ENCODE peak calls at places on chromosome 22, in five cellular contexts. R is left ventricle myocardium inferior, H is lung, U is mammary epithelial cell, W is aorta. I is an unnamed sample. For H3K9me3, the result is how much of the 10 kb centered on the place peaks cover.

GRCh38 chr22:26483043-26483438 is 542 bp downstream of the HPS4 start:
- DNase-seq in R (no peak), H (no peak), U (no peak), W (no peak), I (no peak)

GRCh38 chr22:43862074-43862881 is at the start of gene SULT4A1:
- DNase-seq in R (no peak), H (no peak), U (peak), W (peak), I (no peak)

GRCh38 chr22:42881982-42882656 is 25.0 kb upstream of the ARFGAP3 start:
- DNase-seq in R (no peak), H (no peak), U (no peak), W (no peak), I (no peak)

GRCh38 chr22:46065733-46066454 is 84.4 kb upstream of the PPARA start:
- DNase-seq in R (no peak), H (no peak), U (peak), W (no peak), I (no peak)

GRCh38 chr22:42662114-42663021 is 13.2 kb upstream of the CYB5R3 start:
- DNase-seq in R (peak), H (peak), U (peak), W (peak), I (no peak)

GRCh38 chr22:36773935-36774334 is 2.0 kb downstream of the IFT27 start:
- DNase-seq in R (no peak), H (no peak), U (peak), W (no peak), I (no peak)

GRCh38 chr22:44046485-44047141 is 22.5 kb downstream of the PARVB start:
- DNase-seq in R (peak), H (no peak), U (no peak), W (no peak), I (no peak)

GRCh38 chr22:32005453-32005852 is 37.6 kb upstream of the SLC5A1 start:
- DNase-seq in R (no peak), H (no peak), U (peak), W (no peak), I (no peak)

GRCh38 chr22:46052331-46052771 is 75.4 kb upstream of the WNT7B start:
- DNase-seq in R (peak), H (no peak), U (no peak), W (peak), I (peak)

GRCh38 chr22:29810156-29810555 is 27.9 kb downstream of the ASCC2 start:
- DNase-seq in R (no peak), H (no peak), U (no peak), W (no peak), I (no peak)

GRCh38 chr22:37806409-37807338 is 1.1 kb upstream of the GCAT start:
- DNase-seq in R (no peak), H (no peak), U (peak), W (no peak), I (no peak)

GRCh38 chr22:49328076-49328475 is 499.6 kb downstream of the BRD1 start:
- DNase-seq in R (no peak), H (no peak), U (no peak), W (peak), I (peak)
- H3K9me3 ChIP-seq in R (under half), H (under half), U (half or more), W (under half), I (under half)

GRCh38 chr22:47374901-47375575 is 612.6 kb downstream of the TBC1D22A start:
- DNase-seq in R (no peak), H (no peak), U (no peak), W (peak), I (peak)
- H3K9me3 ChIP-seq in R (under half), H (under half), U (under half), W (under half), I (under half)

DNA sequence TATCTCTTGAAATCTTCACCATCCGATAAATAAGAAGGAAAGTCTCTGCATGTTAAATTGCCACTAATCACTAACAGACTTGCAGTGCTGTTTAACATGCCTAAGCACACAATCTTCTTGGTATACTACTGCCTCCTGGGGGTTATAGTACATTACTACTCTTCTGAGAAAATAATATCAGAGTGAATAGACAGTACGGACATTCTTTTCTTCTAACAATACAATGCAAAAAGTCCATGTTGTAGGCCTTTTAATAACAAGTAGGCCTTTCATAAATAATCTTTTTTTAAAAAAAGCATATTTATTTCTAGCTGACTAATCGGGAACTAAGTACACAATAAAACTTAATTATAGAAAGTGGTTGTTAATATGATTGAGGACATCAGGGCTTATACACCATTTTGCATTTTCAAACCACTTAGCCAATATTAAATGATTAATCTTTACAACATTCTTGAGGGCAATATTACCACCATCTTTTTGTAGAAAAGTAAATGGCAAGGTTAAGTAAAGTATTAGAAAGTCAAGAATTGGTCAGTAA is 84.8 kb downstream of the TTC28 start:
- DNase-seq in R (no peak), H (no peak), U (peak), W (no peak), I (no peak)
- H3K9me3 ChIP-seq in R (under half), H (under half), U (under half), W (under half), I (under half)

GRCh38 chr22:49237279-49237678 is 590.4 kb downstream of the BRD1 start:
- DNase-seq in R (no peak), H (no peak), U (no peak), W (no peak), I (no peak)

GRCh38 chr22:49239264-49240015 is 588.2 kb downstream of the BRD1 start:
- DNase-seq in R (no peak), H (peak), U (no peak), W (no peak), I (no peak)

GRCh38 chr22:49240016-49240380 is 587.7 kb downstream of the BRD1 start:
- DNase-seq in R (no peak), H (no peak), U (no peak), W (no peak), I (no peak)

GRCh38 chr22:49237703-49238102 is 590.0 kb downstream of the BRD1 start:
- DNase-seq in R (no peak), H (no peak), U (no peak), W (no peak), I (no peak)

DNA sequence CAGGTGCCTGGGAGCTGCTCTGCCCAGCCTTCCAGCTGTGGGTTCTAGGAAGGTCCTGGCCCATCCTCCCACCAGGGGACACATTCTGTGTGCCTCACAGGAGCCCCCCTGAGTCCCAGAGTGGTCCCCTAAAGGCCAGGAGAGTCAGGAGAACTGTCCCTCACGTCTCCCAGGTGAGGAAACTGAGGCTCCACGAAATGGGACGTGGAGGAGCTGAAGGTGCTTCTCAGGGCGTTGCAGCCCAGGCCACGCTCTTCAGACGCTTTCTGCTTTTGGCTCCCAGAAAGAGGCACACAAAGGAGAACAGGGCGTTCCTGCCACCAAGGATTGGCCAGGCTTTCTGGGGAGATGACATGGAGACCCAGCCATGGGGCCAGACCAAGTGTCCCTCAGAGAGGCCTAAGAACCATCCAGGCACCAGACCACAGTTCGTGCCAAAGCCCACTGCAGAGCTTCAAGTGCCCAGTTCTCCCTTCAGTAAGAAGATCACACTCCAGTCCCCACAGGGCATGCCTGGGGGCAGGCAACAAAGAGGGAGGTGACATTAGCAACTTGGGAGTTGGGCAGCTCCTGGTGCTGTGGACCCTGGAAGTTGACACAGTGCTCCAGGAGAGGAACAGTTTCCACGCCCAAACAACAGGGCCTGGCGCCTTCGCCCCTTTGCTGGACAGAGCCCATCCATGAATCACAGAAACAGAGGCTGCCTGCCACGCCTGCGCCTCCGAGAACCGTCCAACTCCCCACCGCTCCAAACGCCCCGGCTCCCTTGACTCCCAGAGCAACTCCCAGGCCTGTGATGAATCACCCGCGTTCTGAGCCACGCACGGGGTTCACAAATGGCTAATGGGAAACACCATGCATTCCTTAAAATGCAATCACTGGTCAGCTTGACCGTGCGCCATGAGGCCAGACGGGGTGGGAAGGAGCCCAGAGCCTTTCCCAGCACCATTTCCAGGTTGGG is 589.2 kb downstream of the BRD1 start:
- DNase-seq in R (no peak), H (peak), U (no peak), W (peak), I (no peak)
- H3K9me3 ChIP-seq in R (under half), H (under half), U (half or more), W (under half), I (under half)

GRCh38 chr22:23709107-23709506 is 18.3 kb downstream of the RGL4 start:
- DNase-seq in R (no peak), H (no peak), U (no peak), W (no peak), I (no peak)
- H3K9me3 ChIP-seq in R (under half), H (under half), U (under half), W (under half), I (under half)

DNA sequence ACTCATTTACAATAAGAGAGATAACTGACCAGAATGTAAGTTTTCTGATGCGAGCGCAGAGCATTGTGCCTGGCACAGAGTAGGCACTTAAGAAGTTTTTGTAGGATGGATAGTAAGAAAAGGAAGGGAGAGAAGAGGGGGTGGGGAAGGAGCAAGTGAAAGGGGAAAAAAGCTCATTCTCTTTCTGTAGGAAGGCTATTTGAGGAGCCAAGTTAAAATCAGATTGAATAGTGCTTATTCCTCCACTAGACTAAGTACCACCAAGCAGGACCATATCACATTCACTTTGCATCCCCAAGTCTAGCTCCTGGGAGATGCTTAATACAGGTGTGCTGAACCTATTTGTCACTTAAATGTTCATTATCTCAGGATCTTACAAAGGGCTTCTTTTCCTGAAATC is 14.1 kb upstream of the CRKL start:
- DNase-seq in R (no peak), H (no peak), U (no peak), W (no peak), I (no peak)
- H3K9me3 ChIP-seq in R (under half), H (under half), U (under half), W (under half), I (under half)

GRCh38 chr22:22368516-22368915 is 123.9 kb downstream of the VPREB1 start:
- DNase-seq in R (no peak), H (no peak), U (no peak), W (no peak), I (no peak)
- H3K9me3 ChIP-seq in R (under half), H (under half), U (under half), W (under half), I (under half)

GRCh38 chr22:30982501-30982900 is 13.4 kb downstream of the TUG1 start:
- DNase-seq in R (no peak), H (no peak), U (no peak), W (no peak), I (no peak)

GRCh38 chr22:30989473-30989872 is 20.4 kb downstream of the TUG1 start:
- DNase-seq in R (no peak), H (no peak), U (no peak), W (no peak), I (no peak)

GRCh38 chr22:30979932-30980331 is 10.9 kb downstream of the TUG1 start:
- DNase-seq in R (no peak), H (no peak), U (no peak), W (no peak), I (no peak)

GRCh38 chr22:30985561-30986208 is 16.6 kb downstream of the TUG1 start:
- DNase-seq in R (no peak), H (no peak), U (no peak), W (no peak), I (no peak)

DNA sequence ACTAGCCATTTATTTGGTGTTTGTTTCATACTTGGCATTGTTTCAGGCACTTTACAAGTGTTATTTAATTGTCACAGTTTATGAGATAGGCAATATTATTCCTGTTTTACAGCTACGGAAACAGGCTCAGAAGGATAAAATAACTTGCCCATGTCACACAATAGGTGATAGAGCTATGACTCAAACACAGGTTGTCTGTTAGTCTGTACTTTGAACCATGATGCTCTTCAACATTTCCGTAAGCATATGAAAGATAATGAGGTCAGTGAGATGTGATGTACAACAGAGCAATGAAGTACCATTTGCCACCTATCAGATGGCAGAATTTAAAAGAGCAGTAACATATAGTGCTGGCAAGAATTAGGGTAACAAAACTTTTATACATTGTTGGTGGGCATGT is 15.3 kb downstream of the TUG1 start:
- DNase-seq in R (no peak), H (no peak), U (no peak), W (no peak), I (no peak)
- H3K9me3 ChIP-seq in R (half or more), H (under half), U (under half), W (under half), I (under half)